ENCODE peak calls at places on chromosomes 16 and 17, in four cellular contexts. One of them, this sample, is unnamed.

GRCh38 chr16:67946966-67947558 is 3.1 kb upstream of the LCAT start:
- DNase-seq in K562: no peak
- DNase-seq in A549: no peak
- DNase-seq in HepG2: no peak
- DNase-seq in this sample: no peak

GRCh38 chr17:14165672-14166071 is 71.0 kb downstream of the CDRT15 start:
- DNase-seq in K562: no peak
- DNase-seq in A549: no peak
- DNase-seq in HepG2: no peak
- DNase-seq in this sample: no peak

GRCh38 chr17:62680541-62681052 is 53.1 kb downstream of the MRC2 start:
- DNase-seq in K562: no peak
- DNase-seq in A549: no peak
- DNase-seq in HepG2: no peak
- DNase-seq in this sample: no peak

GRCh38 chr16:85002643-85003042 is 8.7 kb downstream of the ZDHHC7 start:
- DNase-seq in K562: no peak
- DNase-seq in A549: no peak
- DNase-seq in HepG2: no peak
- DNase-seq in this sample: no peak

GRCh38 chr17:4130715-4131114 is 12.1 kb downstream of the ZZEF1 start:
- DNase-seq in K562: peak; percentile 16
- DNase-seq in A549: no peak
- DNase-seq in HepG2: no peak
- DNase-seq in this sample: no peak

GRCh38 chr17:17691468-17692263 is 10.4 kb downstream of the RAI1 start:
- DNase-seq in K562: no peak
- DNase-seq in A549: no peak
- DNase-seq in HepG2: no peak
- DNase-seq in this sample: peak; percentile 89

GRCh38 chr17:58273453-58274104 is 7.2 kb downstream of the MPO start:
- DNase-seq in K562: no peak
- DNase-seq in A549: peak; percentile 1
- DNase-seq in HepG2: no peak
- DNase-seq in this sample: peak; percentile 69

GRCh38 chr17:73531171-73531570 is 113.1 kb downstream of the SDK2 start:
- DNase-seq in K562: no peak
- DNase-seq in A549: no peak
- DNase-seq in HepG2: no peak
- DNase-seq in this sample: no peak

GRCh38 chr16:23509763-23510153 is 536 bp downstream of the GGA2 start:
- DNase-seq in K562: no peak
- DNase-seq in A549: no peak
- DNase-seq in HepG2: no peak
- DNase-seq in this sample: peak; percentile 69

GRCh38 chr17:20988001-20988641 is 54.7 kb downstream of the USP22 start:
- DNase-seq in K562: no peak
- DNase-seq in A549: no peak
- DNase-seq in HepG2: no peak
- DNase-seq in this sample: no peak

GRCh38 chr17:31508310-31509094 is 117.0 kb downstream of the RAB11FIP4 start:
- DNase-seq in K562: no peak
- DNase-seq in A549: peak; percentile 31
- DNase-seq in HepG2: peak; percentile 32
- DNase-seq in this sample: no peak

GRCh38 chr16:83296505-83296904 is 511.3 kb upstream of the HSBP1 start:
- DNase-seq in K562: no peak
- DNase-seq in A549: no peak
- DNase-seq in HepG2: no peak
- DNase-seq in this sample: no peak

GRCh38 chr16:57096793-57097192 is 4.4 kb downstream of the CPNE2 start:
- DNase-seq in K562: no peak
- DNase-seq in A549: no peak
- DNase-seq in HepG2: no peak
- DNase-seq in this sample: no peak

GRCh38 chr16:10076037-10076436 is 106.2 kb downstream of the GRIN2A start:
- DNase-seq in K562: no peak
- DNase-seq in A549: no peak
- DNase-seq in HepG2: peak; percentile 47
- DNase-seq in this sample: no peak

GRCh38 chr16:57778658-57779057 is 23.6 kb downstream of the KIFC3 start:
- DNase-seq in K562: no peak
- DNase-seq in A549: no peak
- DNase-seq in HepG2: no peak
- DNase-seq in this sample: no peak

GRCh38 chr16:27572711-27573110 is 22.8 kb downstream of the KATNIP start:
- DNase-seq in K562: no peak
- DNase-seq in A549: no peak
- DNase-seq in HepG2: no peak
- DNase-seq in this sample: no peak

GRCh38 chr16:57578521-57579360 is 36.3 kb downstream of the ADGRG5 start:
- DNase-seq in K562: no peak
- DNase-seq in A549: no peak
- DNase-seq in HepG2: no peak
- DNase-seq in this sample: no peak

GRCh38 chr16:86342161-86342560 is 168.2 kb upstream of the FOXF1 start:
- DNase-seq in K562: no peak
- DNase-seq in A549: no peak
- DNase-seq in HepG2: no peak
- DNase-seq in this sample: no peak

GRCh38 chr17:50559674-50560184 is 786 bp upstream of the CACNA1G start:
- DNase-seq in K562: peak; percentile 84
- DNase-seq in A549: peak; percentile 95
- DNase-seq in HepG2: no peak
- DNase-seq in this sample: peak; percentile 50

GRCh38 chr17:50558955-50559614 is 1.4 kb upstream of the CACNA1G start:
- DNase-seq in K562: no peak
- DNase-seq in A549: no peak
- DNase-seq in HepG2: no peak
- DNase-seq in this sample: peak; percentile 43

GRCh38 chr17:50560931-50561750 is 626 bp downstream of the CACNA1G start:
- DNase-seq in K562: no peak
- DNase-seq in A549: no peak
- DNase-seq in HepG2: no peak
- DNase-seq in this sample: peak; percentile 29

GRCh38 chr17:50561796-50562195 is 1.3 kb downstream of the CACNA1G start:
- DNase-seq in K562: no peak
- DNase-seq in A549: no peak
- DNase-seq in HepG2: no peak
- DNase-seq in this sample: no peak

GRCh38 chr17:50560185-50560824 is at the start of gene CACNA1G:
- DNase-seq in K562: peak; percentile 99
- DNase-seq in A549: peak; percentile 99
- DNase-seq in HepG2: peak; percentile 71
- DNase-seq in this sample: peak; percentile 86
- TF ChIP-seq MYC in K562: no peak
- TF ChIP-seq MYC in A549: no peak
- TF ChIP-seq MYC in HepG2: no peak
- TF ChIP-seq MYC in this sample: no peak

GRCh38 chr17:44066204-44066930 is at the start of gene LSM12:
- DNase-seq in K562: peak; percentile 95
- DNase-seq in A549: peak; percentile 95
- DNase-seq in HepG2: peak; percentile 90
- DNase-seq in this sample: peak; percentile 93
- TF ChIP-seq POLR2A in K562: peak; percentile 92
- TF ChIP-seq POLR2A in A549: peak; percentile 79
- TF ChIP-seq POLR2A in HepG2: peak; percentile 80
- TF ChIP-seq POLR2A in this sample: peak; percentile 69

DNA sequence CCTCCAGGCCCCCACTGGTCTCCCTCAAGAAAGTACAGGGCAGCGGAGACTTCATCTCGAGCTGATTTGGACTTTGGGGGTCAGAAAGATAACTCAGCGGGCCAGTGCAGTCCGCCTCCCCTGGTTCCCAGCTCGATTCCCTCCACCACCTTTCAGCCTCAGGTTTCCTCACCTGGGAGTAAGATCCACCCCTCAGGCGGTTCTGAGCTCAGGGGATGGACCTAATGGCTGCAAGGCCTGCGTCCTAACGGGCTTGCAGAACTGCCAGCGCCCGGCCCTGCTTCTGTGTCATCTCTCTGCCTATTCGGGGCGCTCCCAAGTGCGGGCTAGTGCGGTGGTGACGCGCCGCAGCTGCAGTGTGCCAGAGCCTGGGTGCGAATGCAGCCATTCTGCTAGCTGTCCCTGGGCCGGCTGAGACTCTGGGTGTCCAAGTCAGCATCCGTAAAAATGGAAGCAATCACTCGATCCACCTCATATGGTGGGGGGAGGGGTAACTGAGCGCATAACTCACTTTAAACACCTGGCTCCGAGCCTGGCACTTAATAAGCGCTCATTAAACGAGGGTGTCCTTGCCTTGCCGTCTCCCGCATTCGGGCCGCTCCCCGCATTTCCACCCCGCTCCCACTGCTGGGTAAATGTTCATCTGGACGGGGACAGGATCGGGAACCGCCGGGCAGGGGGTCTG is 129.6 kb upstream of the LHX1 start:
- DNase-seq in K562: no peak
- DNase-seq in A549: no peak
- DNase-seq in HepG2: no peak
- DNase-seq in this sample: no peak
- H3K4me3 ChIP-seq in K562: no peak overlapping the region
- H3K4me3 ChIP-seq in A549: peak overlapping the region; percentile 27
- H3K4me3 ChIP-seq in HepG2: no peak overlapping the region
- H3K4me3 ChIP-seq in this sample: no peak overlapping the region

DNA sequence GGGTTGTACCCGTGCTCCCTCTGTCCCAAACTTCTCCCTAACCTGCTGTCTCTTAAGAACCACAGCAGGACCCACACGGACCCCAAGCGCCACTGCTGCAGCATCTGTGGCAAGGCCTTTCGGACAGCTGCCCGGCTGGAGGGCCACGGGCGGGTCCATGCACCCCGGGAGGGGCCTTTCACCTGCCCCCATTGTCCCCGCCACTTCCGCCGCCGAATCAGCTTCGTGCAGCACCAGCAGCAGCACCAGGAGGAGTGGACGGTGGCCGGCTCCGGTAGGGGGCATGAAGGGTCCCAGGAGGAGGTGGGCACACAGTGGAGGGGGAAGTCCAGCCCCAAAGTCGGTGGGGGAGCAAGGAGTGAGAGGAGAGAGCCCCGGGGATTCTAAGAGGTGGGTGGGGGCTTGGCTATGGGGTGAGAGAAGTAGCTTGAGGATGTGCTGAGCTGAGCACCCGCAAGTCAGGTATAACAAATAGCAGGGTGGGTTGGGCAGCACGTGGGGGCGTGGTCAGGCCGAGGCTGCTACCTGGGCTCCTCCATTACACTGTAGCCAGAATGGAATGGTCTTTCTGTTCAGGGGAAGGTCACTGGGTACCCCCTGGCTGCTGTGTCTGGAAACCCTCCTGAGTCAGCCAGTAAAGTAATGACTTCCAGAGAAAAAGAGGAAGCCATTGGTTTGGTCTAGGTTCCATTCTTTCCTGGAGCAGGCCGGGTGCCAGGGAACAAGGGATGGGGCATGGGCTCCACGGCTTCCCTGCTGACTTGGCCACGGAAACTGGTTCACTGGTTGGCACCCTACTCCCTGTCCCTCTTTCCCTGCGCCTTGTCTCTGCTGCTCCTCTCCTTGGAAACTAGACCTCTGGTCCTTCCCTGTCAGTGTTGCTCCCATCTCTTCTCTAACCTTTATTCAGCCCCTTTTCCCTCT is 7.1 kb downstream of the PRSS53 start:
- DNase-seq in K562: no peak
- DNase-seq in A549: no peak
- DNase-seq in HepG2: no peak
- DNase-seq in this sample: peak; percentile 41
- TF ChIP-seq MYC in K562: no peak
- TF ChIP-seq MYC in A549: no peak
- TF ChIP-seq MYC in HepG2: no peak
- TF ChIP-seq MYC in this sample: no peak

DNA sequence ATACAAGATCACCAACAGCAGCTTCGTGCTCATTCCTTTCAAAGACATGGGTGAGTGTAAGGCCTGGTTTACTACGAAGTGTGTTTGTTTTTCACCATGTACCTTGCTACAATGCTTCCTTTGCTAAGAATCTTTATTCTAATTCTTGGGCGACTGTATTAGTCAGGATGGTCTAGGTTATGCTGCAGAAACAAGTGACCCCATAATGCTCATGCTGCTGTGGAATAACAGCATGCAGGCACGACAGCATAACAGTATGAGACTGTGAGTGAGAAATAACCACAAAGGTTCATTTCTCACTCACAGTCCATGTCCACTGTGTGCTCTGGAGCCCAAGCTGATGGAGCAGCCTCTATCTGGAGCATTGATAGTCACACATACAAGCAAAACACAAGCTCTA is 38.0 kb downstream of the TMC7 start:
- DNase-seq in K562: no peak
- DNase-seq in A549: no peak
- DNase-seq in HepG2: no peak
- DNase-seq in this sample: no peak
- TF ChIP-seq POLR2A in K562: no peak
- TF ChIP-seq POLR2A in A549: no peak
- TF ChIP-seq POLR2A in HepG2: no peak
- TF ChIP-seq POLR2A in this sample: no peak

DNA sequence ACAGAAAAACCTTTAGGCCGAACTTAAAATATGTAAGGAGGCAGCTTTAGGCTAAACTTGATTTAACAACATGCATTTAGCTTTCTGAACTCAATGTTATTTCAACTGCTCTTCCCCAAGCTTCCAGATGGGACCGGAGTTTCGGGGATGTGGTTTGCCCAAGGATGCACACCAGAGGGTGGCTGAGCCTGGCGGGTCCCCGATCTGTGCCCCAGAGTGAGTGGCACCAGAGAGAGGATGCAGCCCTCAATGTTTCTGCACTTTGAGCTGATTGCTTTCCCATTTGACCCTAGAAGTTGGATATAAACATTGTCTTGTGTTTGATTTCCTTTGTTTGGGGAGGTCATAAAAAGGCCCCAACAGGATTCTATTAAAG is 348.0 kb upstream of the TNRC6C start:
- DNase-seq in K562: no peak
- DNase-seq in A549: no peak
- DNase-seq in HepG2: no peak
- DNase-seq in this sample: no peak
- H3K4me3 ChIP-seq in K562: no peak overlapping the region
- H3K4me3 ChIP-seq in A549: no peak overlapping the region
- H3K4me3 ChIP-seq in HepG2: no peak overlapping the region
- H3K4me3 ChIP-seq in this sample: no peak overlapping the region